ENCODE peak calls at places on chromosome 5, in four cellular contexts. A is activated T-helper 2 cell treated with anti-CD3 and anti-CD28 coated beads, Interferon-gamma antibody, Interleukin-2, Interleukin-4, amounts not matched to agents 10 μg/mL and 5 μg/mL and 100 μg/mL, durations not matched to agents 14 hours and 24 hours and 36 hours; Z is GM23248; X is stimulated activated CD8-positive, alpha-beta memory T cell treated with anti-CD3 and anti-CD28 coated beads, Interleukin-4, amount 100 ng/mL, for 48 hours. P is an unnamed sample.

GRCh38 chr5:17252543-17252942 is 35.1 kb downstream of the BASP1 start:
- DNase-seq in A (no peak), Z (peak), X (no peak), P (no peak)

GRCh38 chr5:171055881-171056454 is 194.2 kb downstream of the RANBP17 start:
- DNase-seq in A (no peak), Z (no peak), X (no peak), P (no peak)

GRCh38 chr5:11555171-11555570 is 349.1 kb downstream of the CTNND2 start:
- DNase-seq in A (no peak), Z (no peak), X (no peak), P (no peak)

GRCh38 chr5:52502591-52502990 is 285.1 kb upstream of the ITGA1 start:
- DNase-seq in A (no peak), Z (no peak), X (no peak), P (no peak)

GRCh38 chr5:14035859-14036440 is 91.5 kb upstream of the DNAH5 start:
- DNase-seq in A (no peak), Z (peak), X (no peak), P (peak)

GRCh38 chr5:135678640-135679268 is 100.0 kb upstream of the CXCL14 start:
- DNase-seq in A (no peak), Z (no peak), X (no peak), P (no peak)

GRCh38 chr5:132688536-132689409 is 15.0 kb downstream of the IL4 start:
- DNase-seq in A (no peak), Z (peak), X (no peak), P (no peak)

GRCh38 chr5:66653380-66653779 is 57.2 kb downstream of the MAST4 start:
- DNase-seq in A (no peak), Z (peak), X (no peak), P (no peak)

GRCh38 chr5:18243846-18244245 is 609.6 kb downstream of the TAF11L14 start:
- DNase-seq in A (no peak), Z (no peak), X (no peak), P (no peak)

GRCh38 chr5:31995011-31995410 is 179.1 kb downstream of the GOLPH3 start:
- DNase-seq in A (no peak), Z (no peak), X (no peak), P (no peak)

GRCh38 chr5:12557012-12557411 is 652.8 kb upstream of the CTNND2 start:
- DNase-seq in A (no peak), Z (no peak), X (no peak), P (no peak)

GRCh38 chr5:131262953-131263541 is 806 bp upstream of the CDC42SE2 start:
- DNase-seq in A (no peak), Z (peak), X (no peak), P (no peak)

GRCh38 chr5:178467261-178468195 is 122.7 kb downstream of the COL23A1 start:
- DNase-seq in A (no peak), Z (peak), X (no peak), P (no peak)

GRCh38 chr5:1244976-1245375 is 19.8 kb downstream of the SLC6A18 start:
- DNase-seq in A (no peak), Z (no peak), X (no peak), P (no peak)

GRCh38 chr5:66565878-66566277 is 30.3 kb upstream of the MAST4 start:
- DNase-seq in A (no peak), Z (no peak), X (no peak), P (no peak)

GRCh38 chr5:154603978-154604679 is 126.1 kb upstream of the HAND1 start:
- DNase-seq in A (no peak), Z (peak), X (no peak), P (peak)

GRCh38 chr5:42745426-42745825 is 11.2 kb upstream of the CCDC152 start:
- DNase-seq in A (no peak), Z (peak), X (peak), P (peak)

GRCh38 chr5:133253076-133253475 is 201.3 kb downstream of the HSPA4 start:
- DNase-seq in A (no peak), Z (no peak), X (no peak), P (no peak)

GRCh38 chr5:115472601-115473000 is 72.0 kb downstream of the FEM1C start:
- DNase-seq in A (no peak), Z (peak), X (no peak), P (peak)

GRCh38 chr5:173829826-173830225 is 58.3 kb upstream of the CPEB4 start:
- DNase-seq in A (no peak), Z (peak), X (no peak), P (no peak)

GRCh38 chr5:139141841-139142240 is 56.3 kb downstream of the SIL1 start:
- DNase-seq in A (no peak), Z (peak), X (no peak), P (no peak)

GRCh38 chr5:178640331-178641045 is 13.6 kb upstream of the CLK4 start:
- DNase-seq in A (no peak), Z (peak), X (no peak), P (no peak)

GRCh38 chr5:5386329-5386728 is 36.1 kb upstream of the ICE1 start:
- DNase-seq in A (no peak), Z (no peak), X (no peak), P (no peak)

GRCh38 chr5:39992617-39993203 is 567.9 kb upstream of the DAB2 start:
- DNase-seq in A (no peak), Z (peak), X (no peak), P (no peak)